ENCODE peak calls at places on chromosomes 6 and 20, in six cellular contexts. E is astrocyte, W is PC-9, P is HepG2, F is GM23338, J is K562. O is an unnamed sample.

GRCh38 chr20:20552076-20552475 is 160.4 kb downstream of the RALGAPA2 start:
- DNase-seq in W (no peak), J (no peak), F (no peak), P (no peak), E (no peak), O (no peak)

GRCh38 chr20:50374541-50375078 is 135.6 kb upstream of the PTPN1 start:
- DNase-seq in F (no peak), W (no peak), P (no peak), J (no peak), E (no peak), O (no peak)

GRCh38 chr6:28245206-28245941 is 6.7 kb downstream of the ZKSCAN4 start:
- DNase-seq in F (no peak), J (no peak), E (no peak), P (peak), W (no peak), O (no peak)

GRCh38 chr20:32440069-32440757 is 82.1 kb downstream of the ASXL1 start:
- DNase-seq in E (no peak), J (no peak), W (no peak), P (no peak), F (no peak), O (peak)

GRCh38 chr6:37011656-37012378 is 6.4 kb downstream of the FGD2 start:
- DNase-seq in W (no peak), F (no peak), J (no peak), P (no peak), E (peak), O (no peak)

GRCh38 chr6:168070804-168071203 is 8.2 kb downstream of the FRMD1 start:
- DNase-seq in F (no peak), E (no peak), J (no peak), W (no peak), P (no peak), O (no peak)

GRCh38 chr6:48825501-48826317 is 637.3 kb downstream of the MMUT start:
- DNase-seq in W (peak), E (no peak), P (no peak), J (no peak), F (no peak), O (no peak)

GRCh38 chr20:50049442-50050026 is 63.4 kb downstream of the UBE2V1 start:
- DNase-seq in P (no peak), W (no peak), E (no peak), J (no peak), F (no peak), O (no peak)

GRCh38 chr6:5525209-5525608 is 263.9 kb downstream of the FARS2 start:
- DNase-seq in E (peak), W (no peak), J (no peak), F (no peak), P (no peak), O (peak)

GRCh38 chr6:121765060-121765459 is 329.6 kb downstream of the GJA1 start:
- DNase-seq in P (no peak), F (no peak), J (no peak), E (peak), W (no peak), O (no peak)

GRCh38 chr6:129653229-129653628 is 56.7 kb downstream of the ARHGAP18 start:
- DNase-seq in F (no peak), W (no peak), P (no peak), J (no peak), E (no peak), O (no peak)

GRCh38 chr6:140320081-140320798 is 945.8 kb upstream of the CITED2 start:
- DNase-seq in E (peak), P (no peak), F (no peak), W (no peak), J (no peak), O (no peak)

GRCh38 chr6:150867117-150867516 is 1.6 kb downstream of the MTHFD1L start:
- DNase-seq in E (no peak), P (no peak), W (no peak), F (peak), J (no peak), O (no peak)

GRCh38 chr6:151553416-151554158 is 59.8 kb downstream of the CCDC170 start:
- DNase-seq in F (no peak), J (no peak), E (no peak), P (no peak), W (no peak), O (no peak)

GRCh38 chr6:80163754-80164187 is 57.3 kb downstream of the BCKDHB start:
- DNase-seq in E (peak), P (peak), W (peak), J (no peak), F (peak), O (peak)

GRCh38 chr6:54183616-54184015 is 72.4 kb downstream of the MLIP start:
- DNase-seq in P (no peak), F (no peak), J (no peak), W (no peak), E (no peak), O (no peak)

GRCh38 chr20:56974499-56975250 is 291.8 kb downstream of the BMP7 start:
- DNase-seq in W (peak), F (peak), P (peak), E (peak), J (peak), O (peak)

GRCh38 chr6:36979343-36979742 is 6.7 kb downstream of the MTCH1 start:
- DNase-seq in W (no peak), P (no peak), F (no peak), J (no peak), E (peak), O (peak)

GRCh38 chr20:43949741-43950618 is 35.3 kb downstream of the TOX2 start:
- DNase-seq in W (peak), P (no peak), F (no peak), J (peak), E (no peak), O (no peak)

GRCh38 chr6:73516712-73517489 is 3.9 kb downstream of the EEF1A1 start:
- DNase-seq in W (no peak), P (no peak), E (no peak), J (no peak), F (no peak), O (no peak)

GRCh38 chr6:69069881-69070280 is 434.8 kb downstream of the ADGRB3 start:
- DNase-seq in W (no peak), J (no peak), F (no peak), E (no peak), P (no peak), O (no peak)

GRCh38 chr20:59775221-59776055 is 158.0 kb downstream of the SYCP2 start:
- DNase-seq in W (no peak), P (no peak), E (no peak), F (no peak), J (no peak), O (no peak)

GRCh38 chr20:23122321-23122720 is 36.2 kb upstream of the CD93 start:
- DNase-seq in F (no peak), P (no peak), E (no peak), W (no peak), J (no peak), O (no peak)

GRCh38 chr20:58366016-58366415 is 23.0 kb upstream of the VAPB start:
- DNase-seq in F (peak), W (no peak), E (no peak), J (no peak), P (no peak), O (no peak)

GRCh38 chr20:41095110-41095969 is 42.0 kb upstream of the PLCG1 start:
- DNase-seq in P (peak), J (peak), E (peak), F (peak), W (peak), O (peak)

GRCh38 chr6:53250761-53251672 is 97.7 kb downstream of the ELOVL5 start:
- DNase-seq in E (peak), J (no peak), W (peak), P (no peak), F (no peak), O (no peak)

GRCh38 chr6:19835605-19836004 is 1.6 kb upstream of the ID4 start:
- DNase-seq in F (no peak), E (no peak), W (peak), P (no peak), J (no peak), O (no peak)

GRCh38 chr20:32970973-32971300 is 33.3 kb downstream of the SUN5 start:
- DNase-seq in W (no peak), F (no peak), J (no peak), E (no peak), P (no peak), O (peak)

GRCh38 chr6:35391240-35391968 is 49.0 kb downstream of the PPARD start:
- DNase-seq in E (peak), F (no peak), W (peak), J (no peak), P (no peak), O (no peak)

GRCh38 chr6:154653853-154654252 is 79.4 kb upstream of the SCAF8 start:
- DNase-seq in E (peak), P (no peak), F (no peak), W (no peak), J (no peak), O (peak)

GRCh38 chr20:37519508-37520416 is 1.3 kb upstream of the NNAT start:
- DNase-seq in J (no peak), W (no peak), F (peak), P (peak), E (no peak), O (no peak)

GRCh38 chr20:61927193-61927825 is 138.4 kb downstream of the TAF4 start:
- DNase-seq in W (no peak), F (no peak), E (no peak), P (no peak), J (no peak), O (no peak)

GRCh38 chr20:32227744-32228688 is 20.3 kb downstream of the POFUT1 start:
- DNase-seq in J (no peak), F (no peak), P (no peak), E (no peak), W (no peak), O (peak)

GRCh38 chr6:136468711-136469110 is 81.5 kb downstream of the MAP7 start:
- DNase-seq in J (no peak), W (no peak), F (no peak), P (no peak), E (no peak), O (no peak)

GRCh38 chr6:136469154-136469553 is 81.1 kb downstream of the MAP7 start:
- DNase-seq in F (no peak), W (no peak), J (no peak), E (no peak), P (no peak), O (no peak)

GRCh38 chr6:136471372-136471771 is 78.8 kb downstream of the MAP7 start:
- DNase-seq in P (no peak), W (no peak), E (no peak), J (no peak), F (peak), O (no peak)

GRCh38 chr6:136471922-136472321 is 78.3 kb downstream of the MAP7 start:
- DNase-seq in J (no peak), F (no peak), W (no peak), E (no peak), P (no peak), O (no peak)

GRCh38 chr6:136470044-136470443 is 80.2 kb downstream of the MAP7 start:
- DNase-seq in W (no peak), F (peak), P (no peak), E (no peak), J (no peak), O (no peak)
- TF ChIP-seq EZH2 in W (no peak), F (no peak), P (no peak), E (no peak), J (no peak), O (no peak)

DNA sequence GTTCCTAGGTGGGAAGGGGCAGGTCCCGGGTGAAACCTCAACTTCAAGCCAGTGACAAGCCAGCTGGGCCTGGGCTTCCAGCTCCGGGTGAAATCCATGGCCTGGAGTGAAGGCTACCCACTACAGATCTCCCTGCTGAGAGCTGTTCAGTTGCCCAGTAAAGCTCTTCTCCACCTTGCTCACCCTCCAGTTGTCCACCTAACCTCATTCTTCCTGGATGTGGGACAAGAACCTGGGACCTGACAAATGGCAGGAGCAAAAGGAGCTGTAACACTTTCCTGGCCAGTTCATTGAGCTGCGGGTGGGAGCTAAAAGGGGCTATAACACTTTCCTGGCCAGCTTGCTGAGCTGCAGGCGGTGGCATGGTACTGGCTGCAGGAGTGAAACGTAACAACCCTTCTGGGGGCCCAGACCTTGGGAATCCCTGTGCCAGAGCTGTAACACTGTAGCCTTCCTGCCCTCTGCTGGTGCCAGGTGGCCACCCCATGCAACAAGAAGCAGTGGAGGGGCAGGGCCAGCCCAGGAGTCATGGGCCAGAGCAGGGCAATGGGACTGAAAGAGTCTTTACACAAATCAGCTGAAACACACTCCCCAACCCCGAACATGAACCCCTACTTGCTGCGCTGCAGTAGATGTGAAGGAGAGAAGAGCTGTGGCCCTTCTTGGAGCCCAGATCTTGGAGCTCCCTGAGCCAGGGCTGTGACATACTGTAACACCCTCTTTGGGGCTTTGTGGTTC is 3.6 kb upstream of the HINT3 start:
- DNase-seq in F (peak), W (peak), P (peak), J (no peak), E (no peak), O (peak)
- TF ChIP-seq CTCF in F (peak), W (peak), P (peak), J (peak), E (peak), O (peak)

GRCh38 chr6:47308674-47309325 is 905 bp downstream of the TNFRSF21 start:
- DNase-seq in J (peak), W (no peak), F (peak), E (peak), P (no peak), O (peak)
- TF ChIP-seq EZH2 in J (no peak), W (no peak), F (no peak), E (no peak), P (no peak), O (no peak)

DNA sequence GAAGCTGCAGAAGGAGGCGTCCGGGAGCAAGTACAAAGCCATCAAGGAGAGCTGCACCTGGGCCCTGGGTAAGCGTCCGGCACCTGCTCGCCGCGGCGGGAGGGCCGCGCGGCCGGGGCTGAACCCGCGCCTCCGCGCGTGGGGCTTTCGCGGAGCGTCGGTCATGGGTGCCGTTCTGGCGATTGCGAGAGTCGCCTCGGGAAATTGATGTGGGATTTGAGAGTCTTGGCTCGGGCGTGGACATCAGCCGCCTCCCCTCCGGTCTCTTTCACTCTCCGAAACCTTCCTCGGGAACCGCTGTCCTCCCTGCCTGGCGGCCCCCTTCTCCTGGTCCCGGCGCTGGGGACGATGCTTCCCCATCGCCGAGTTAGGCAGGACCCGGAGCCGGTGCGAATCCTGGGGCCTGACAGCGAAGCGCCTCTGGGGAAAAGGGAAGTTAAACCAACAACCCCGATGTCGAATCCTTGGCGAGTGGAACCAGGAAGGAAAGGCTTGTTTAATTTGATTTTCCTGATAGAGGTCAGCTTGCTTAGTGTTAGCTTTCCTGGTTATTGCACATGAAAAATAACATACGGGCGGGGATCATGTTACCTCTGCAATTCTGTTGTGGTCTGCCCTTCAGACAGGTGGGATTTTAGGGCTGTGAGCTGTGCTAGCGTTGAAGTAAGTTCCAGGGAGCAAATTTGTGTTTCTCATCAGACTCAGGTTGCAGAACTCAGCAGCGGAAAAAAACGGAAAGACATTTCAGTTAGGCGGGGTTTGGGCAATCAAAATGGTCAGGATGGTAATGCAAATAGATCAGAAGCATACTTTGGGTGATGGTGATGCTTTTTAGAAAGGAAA is 586 bp downstream of the ARFGEF3 start:
- DNase-seq in W (peak), E (no peak), P (no peak), F (peak), J (no peak), O (peak)
- TF ChIP-seq CTCF in W (no peak), E (no peak), P (no peak), F (no peak), J (no peak), O (peak)